ENCODE peak calls at places on chromosomes 3 and 15, in ten cellular contexts. One of them, this sample, is unnamed.

GRCh38 chr3:161339517-161340500 is 31.5 kb downstream of the SPTSSB start:
- DNase-seq in IMR-90: no peak
- DNase-seq in AG04450: no peak
- DNase-seq in sigmoid colon: no peak
- DNase-seq in AG09309: no peak
- DNase-seq in HFF-Myc: no peak
- DNase-seq in stomach: no peak
- DNase-seq in AG09319: no peak
- DNase-seq in AG04449: no peak
- DNase-seq in fibroblast of villous mesenchyme: no peak
- DNase-seq in this sample: no peak

GRCh38 chr15:43143203-43143941 is 10.0 kb downstream of the TMEM62 start:
- DNase-seq in AG09319: no peak
- DNase-seq in AG04449: no peak
- DNase-seq in stomach: no peak
- DNase-seq in IMR-90: peak
- DNase-seq in AG04450: no peak
- DNase-seq in AG09309: no peak
- DNase-seq in fibroblast of villous mesenchyme: peak
- DNase-seq in sigmoid colon: no peak
- DNase-seq in HFF-Myc: no peak
- DNase-seq in this sample: no peak

GRCh38 chr3:152396867-152397266 is 128.1 kb downstream of the MBNL1 start:
- DNase-seq in stomach: no peak
- DNase-seq in sigmoid colon: no peak
- DNase-seq in AG04449: no peak
- DNase-seq in HFF-Myc: no peak
- DNase-seq in fibroblast of villous mesenchyme: no peak
- DNase-seq in AG09319: no peak
- DNase-seq in AG04450: no peak
- DNase-seq in AG09309: no peak
- DNase-seq in IMR-90: no peak
- DNase-seq in this sample: no peak

GRCh38 chr15:29156521-29156920 is 113.1 kb downstream of the NSMCE3 start:
- DNase-seq in sigmoid colon: no peak
- DNase-seq in HFF-Myc: no peak
- DNase-seq in AG04449: no peak
- DNase-seq in fibroblast of villous mesenchyme: no peak
- DNase-seq in IMR-90: no peak
- DNase-seq in stomach: no peak
- DNase-seq in AG09309: no peak
- DNase-seq in AG04450: no peak
- DNase-seq in AG09319: no peak
- DNase-seq in this sample: no peak

GRCh38 chr15:71092056-71092600 is 23.1 kb upstream of the THSD4 start:
- DNase-seq in HFF-Myc: no peak
- DNase-seq in stomach: no peak
- DNase-seq in fibroblast of villous mesenchyme: no peak
- DNase-seq in IMR-90: no peak
- DNase-seq in AG09319: no peak
- DNase-seq in AG04449: no peak
- DNase-seq in sigmoid colon: no peak
- DNase-seq in AG09309: no peak
- DNase-seq in AG04450: no peak
- DNase-seq in this sample: no peak

GRCh38 chr3:116238863-116239262 is 206.4 kb downstream of the LSAMP start:
- DNase-seq in AG04449: no peak
- DNase-seq in IMR-90: peak
- DNase-seq in AG09309: no peak
- DNase-seq in AG09319: no peak
- DNase-seq in stomach: no peak
- DNase-seq in HFF-Myc: no peak
- DNase-seq in sigmoid colon: no peak
- DNase-seq in AG04450: no peak
- DNase-seq in fibroblast of villous mesenchyme: no peak
- DNase-seq in this sample: no peak

GRCh38 chr15:27486676-27487290 is 515.8 kb downstream of the GABRG3 start:
- DNase-seq in AG09319: no peak
- DNase-seq in AG04450: no peak
- DNase-seq in stomach: no peak
- DNase-seq in IMR-90: no peak
- DNase-seq in fibroblast of villous mesenchyme: no peak
- DNase-seq in HFF-Myc: no peak
- DNase-seq in AG09309: no peak
- DNase-seq in AG04449: no peak
- DNase-seq in sigmoid colon: no peak
- DNase-seq in this sample: no peak

GRCh38 chr3:47780727-47781325 is 867 bp downstream of the SMARCC1 start:
- DNase-seq in IMR-90: peak
- DNase-seq in fibroblast of villous mesenchyme: peak
- DNase-seq in AG09309: no peak
- DNase-seq in AG09319: no peak
- DNase-seq in AG04450: no peak
- DNase-seq in sigmoid colon: no peak
- DNase-seq in stomach: no peak
- DNase-seq in HFF-Myc: no peak
- DNase-seq in AG04449: no peak
- DNase-seq in this sample: peak

GRCh38 chr3:183533410-183534132 is 21.9 kb downstream of the KLHL6 start:
- DNase-seq in AG09309: no peak
- DNase-seq in AG09319: no peak
- DNase-seq in IMR-90: no peak
- DNase-seq in sigmoid colon: no peak
- DNase-seq in fibroblast of villous mesenchyme: no peak
- DNase-seq in HFF-Myc: no peak
- DNase-seq in AG04449: no peak
- DNase-seq in AG04450: no peak
- DNase-seq in stomach: no peak
- DNase-seq in this sample: peak

GRCh38 chr15:77790481-77790880 is 157.8 kb upstream of the LINGO1 start:
- DNase-seq in AG09309: no peak
- DNase-seq in fibroblast of villous mesenchyme: no peak
- DNase-seq in AG04450: no peak
- DNase-seq in sigmoid colon: no peak
- DNase-seq in stomach: no peak
- DNase-seq in AG04449: no peak
- DNase-seq in HFF-Myc: no peak
- DNase-seq in IMR-90: no peak
- DNase-seq in AG09319: no peak
- DNase-seq in this sample: no peak

GRCh38 chr15:38102972-38103371 is 149.7 kb upstream of the SPRED1 start:
- DNase-seq in sigmoid colon: no peak
- DNase-seq in IMR-90: no peak
- DNase-seq in AG04450: no peak
- DNase-seq in fibroblast of villous mesenchyme: no peak
- DNase-seq in AG04449: no peak
- DNase-seq in stomach: no peak
- DNase-seq in HFF-Myc: no peak
- DNase-seq in AG09309: no peak
- DNase-seq in AG09319: no peak
- DNase-seq in this sample: no peak

GRCh38 chr3:69244036-69244435 is 121.6 kb upstream of the LMOD3 start:
- DNase-seq in AG04449: no peak
- DNase-seq in AG09309: no peak
- DNase-seq in stomach: no peak
- DNase-seq in AG09319: no peak
- DNase-seq in sigmoid colon: no peak
- DNase-seq in HFF-Myc: no peak
- DNase-seq in IMR-90: no peak
- DNase-seq in AG04450: no peak
- DNase-seq in fibroblast of villous mesenchyme: no peak
- DNase-seq in this sample: no peak

GRCh38 chr15:88649753-88650551 is 11.1 kb downstream of the ISG20 start:
- DNase-seq in sigmoid colon: peak
- DNase-seq in IMR-90: no peak
- DNase-seq in AG09309: no peak
- DNase-seq in AG04450: no peak
- DNase-seq in HFF-Myc: no peak
- DNase-seq in AG09319: no peak
- DNase-seq in fibroblast of villous mesenchyme: no peak
- DNase-seq in AG04449: no peak
- DNase-seq in stomach: no peak
- DNase-seq in this sample: no peak

GRCh38 chr3:50268276-50268675 is 671 bp upstream of the SEMA3B start:
- DNase-seq in fibroblast of villous mesenchyme: no peak
- DNase-seq in HFF-Myc: no peak
- DNase-seq in IMR-90: no peak
- DNase-seq in sigmoid colon: no peak
- DNase-seq in AG04449: no peak
- DNase-seq in AG09319: no peak
- DNase-seq in stomach: no peak
- DNase-seq in AG04450: no peak
- DNase-seq in AG09309: no peak
- DNase-seq in this sample: no peak

GRCh38 chr3:157133434-157134320 is 26.3 kb downstream of the CCNL1 start:
- DNase-seq in AG04450: no peak
- DNase-seq in AG09309: no peak
- DNase-seq in AG09319: no peak
- DNase-seq in AG04449: no peak
- DNase-seq in sigmoid colon: no peak
- DNase-seq in stomach: no peak
- DNase-seq in IMR-90: no peak
- DNase-seq in fibroblast of villous mesenchyme: no peak
- DNase-seq in HFF-Myc: no peak
- DNase-seq in this sample: no peak

GRCh38 chr3:157132936-157133335 is 27.0 kb downstream of the CCNL1 start:
- DNase-seq in fibroblast of villous mesenchyme: no peak
- DNase-seq in HFF-Myc: no peak
- DNase-seq in AG09319: no peak
- DNase-seq in AG04450: no peak
- DNase-seq in sigmoid colon: no peak
- DNase-seq in IMR-90: no peak
- DNase-seq in stomach: no peak
- DNase-seq in AG09309: no peak
- DNase-seq in AG04449: no peak
- DNase-seq in this sample: no peak

GRCh38 chr3:157136647-157137387 is 23.1 kb downstream of the CCNL1 start:
- DNase-seq in IMR-90: peak
- DNase-seq in AG04449: no peak
- DNase-seq in stomach: peak
- DNase-seq in HFF-Myc: no peak
- DNase-seq in sigmoid colon: no peak
- DNase-seq in AG04450: no peak
- DNase-seq in fibroblast of villous mesenchyme: peak
- DNase-seq in AG09319: no peak
- DNase-seq in AG09309: no peak
- DNase-seq in this sample: no peak

GRCh38 chr3:157134620-157135191 is 25.2 kb downstream of the CCNL1 start:
- DNase-seq in AG04449: no peak
- DNase-seq in stomach: peak
- DNase-seq in AG09319: no peak
- DNase-seq in AG04450: no peak
- DNase-seq in HFF-Myc: no peak
- DNase-seq in sigmoid colon: no peak
- DNase-seq in IMR-90: no peak
- DNase-seq in AG09309: no peak
- DNase-seq in fibroblast of villous mesenchyme: no peak
- DNase-seq in this sample: no peak

GRCh38 chr3:157135671-157136396 is 24.1 kb downstream of the CCNL1 start:
- DNase-seq in HFF-Myc: no peak
- DNase-seq in AG04449: no peak
- DNase-seq in stomach: no peak
- DNase-seq in sigmoid colon: no peak
- DNase-seq in IMR-90: peak
- DNase-seq in AG04450: no peak
- DNase-seq in fibroblast of villous mesenchyme: peak
- DNase-seq in AG09309: no peak
- DNase-seq in AG09319: no peak
- DNase-seq in this sample: no peak
- TF ChIP-seq CTCF in HFF-Myc: no peak
- TF ChIP-seq CTCF in AG04449: peak
- TF ChIP-seq CTCF in stomach: no peak
- TF ChIP-seq CTCF in sigmoid colon: no peak
- TF ChIP-seq CTCF in IMR-90: peak
- TF ChIP-seq CTCF in AG04450: peak
- TF ChIP-seq CTCF in fibroblast of villous mesenchyme: peak
- TF ChIP-seq CTCF in AG09309: peak
- TF ChIP-seq CTCF in AG09319: peak
- TF ChIP-seq CTCF in this sample: peak

GRCh38 chr15:51801391-51801835 is 28.0 kb upstream of the TMOD3 start:
- DNase-seq in HFF-Myc: no peak
- DNase-seq in AG09309: no peak
- DNase-seq in AG09319: no peak
- DNase-seq in stomach: no peak
- DNase-seq in AG04450: no peak
- DNase-seq in AG04449: no peak
- DNase-seq in fibroblast of villous mesenchyme: peak
- DNase-seq in sigmoid colon: no peak
- DNase-seq in IMR-90: peak
- DNase-seq in this sample: no peak
- TF ChIP-seq CTCF in HFF-Myc: peak
- TF ChIP-seq CTCF in AG09309: peak
- TF ChIP-seq CTCF in AG09319: peak
- TF ChIP-seq CTCF in stomach: peak
- TF ChIP-seq CTCF in AG04450: peak
- TF ChIP-seq CTCF in AG04449: peak
- TF ChIP-seq CTCF in fibroblast of villous mesenchyme: peak
- TF ChIP-seq CTCF in sigmoid colon: no peak
- TF ChIP-seq CTCF in IMR-90: peak
- TF ChIP-seq CTCF in this sample: peak

DNA sequence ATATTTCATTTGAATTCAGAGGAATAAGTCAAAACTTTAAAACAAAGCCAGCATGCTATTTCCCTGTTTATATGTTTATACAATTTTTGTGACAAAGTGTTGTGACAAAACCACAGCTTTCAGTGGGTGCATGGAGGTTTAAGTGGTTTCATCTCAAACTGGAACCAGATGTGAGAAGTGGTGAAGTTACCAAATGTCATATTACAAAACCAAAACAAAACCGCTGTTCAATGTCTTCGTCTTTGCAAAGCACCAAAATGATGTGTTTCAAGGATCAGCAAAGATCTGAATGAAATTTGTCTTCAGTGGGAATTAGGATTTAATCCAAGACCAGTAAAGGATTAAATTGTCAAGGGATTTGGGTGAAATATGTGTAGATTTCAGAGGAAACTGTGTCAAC is 59.3 kb upstream of the OSTN start:
- DNase-seq in AG09309: peak
- DNase-seq in AG04449: no peak
- DNase-seq in sigmoid colon: no peak
- DNase-seq in AG04450: no peak
- DNase-seq in HFF-Myc: peak
- DNase-seq in fibroblast of villous mesenchyme: peak
- DNase-seq in IMR-90: no peak
- DNase-seq in AG09319: no peak
- DNase-seq in stomach: no peak
- DNase-seq in this sample: no peak
- TF ChIP-seq CTCF in AG09309: no peak
- TF ChIP-seq CTCF in AG04449: no peak
- TF ChIP-seq CTCF in sigmoid colon: no peak
- TF ChIP-seq CTCF in AG04450: no peak
- TF ChIP-seq CTCF in HFF-Myc: no peak
- TF ChIP-seq CTCF in fibroblast of villous mesenchyme: no peak
- TF ChIP-seq CTCF in IMR-90: no peak
- TF ChIP-seq CTCF in AG09319: no peak
- TF ChIP-seq CTCF in stomach: no peak
- TF ChIP-seq CTCF in this sample: no peak

GRCh38 chr3:147483145-147483544 is 74.0 kb downstream of the ZIC1 start:
- DNase-seq in AG09309: no peak
- DNase-seq in sigmoid colon: no peak
- DNase-seq in stomach: no peak
- DNase-seq in fibroblast of villous mesenchyme: no peak
- DNase-seq in AG04449: no peak
- DNase-seq in HFF-Myc: no peak
- DNase-seq in AG09319: no peak
- DNase-seq in IMR-90: no peak
- DNase-seq in AG04450: no peak
- DNase-seq in this sample: no peak
- TF ChIP-seq CTCF in AG09309: no peak
- TF ChIP-seq CTCF in sigmoid colon: no peak
- TF ChIP-seq CTCF in stomach: no peak
- TF ChIP-seq CTCF in fibroblast of villous mesenchyme: no peak
- TF ChIP-seq CTCF in AG04449: no peak
- TF ChIP-seq CTCF in HFF-Myc: no peak
- TF ChIP-seq CTCF in AG09319: no peak
- TF ChIP-seq CTCF in IMR-90: no peak
- TF ChIP-seq CTCF in AG04450: no peak
- TF ChIP-seq CTCF in this sample: no peak